ENCODE peak calls at places on chromosomes 3 and 15, in eight cellular contexts. E is B cell; Y is M059J; D is ELR; G is effector CD4-positive, alpha-beta T cell; Q is posterior cingulate gyrus; B is AG10803; X is fibroblast of the aortic adventitia. N is an unnamed sample.

GRCh38 chr3:129530331-129530761 is 1.9 kb downstream of the RHO start:
- DNase-seq in G (no peak), Q (no peak), E (no peak), D (peak), X (peak), Y (peak), B (peak), N (no peak)

GRCh38 chr3:187274977-187275338 is 16.6 kb downstream of the MASP1 start:
- DNase-seq in D (peak), X (no peak), G (no peak), B (no peak), Y (peak), Q (no peak), E (no peak), N (no peak)

GRCh38 chr15:37035349-37035748 is 65.0 kb downstream of the MEIS2 start:
- DNase-seq in E (no peak), G (no peak), X (no peak), Y (peak), B (peak), D (peak), Q (no peak), N (no peak)

GRCh38 chr3:151226088-151226563 is 23.1 kb upstream of the GPR171 start:
- DNase-seq in E (no peak), B (peak), Y (peak), D (peak), G (no peak), Q (no peak), X (peak), N (no peak)

GRCh38 chr15:85950101-85950500 is 129.6 kb upstream of the AGBL1 start:
- DNase-seq in X (no peak), Y (no peak), B (no peak), G (no peak), E (no peak), D (no peak), Q (no peak), N (no peak)

GRCh38 chr3:13013994-13014754 is 59.1 kb downstream of the IQSEC1 start:
- DNase-seq in X (no peak), G (no peak), Y (no peak), D (no peak), B (no peak), E (no peak), Q (peak), N (no peak)

GRCh38 chr3:69115731-69116130 is 6.7 kb downstream of the LMOD3 start:
- DNase-seq in B (peak), G (no peak), D (peak), X (peak), Y (peak), Q (no peak), E (no peak), N (no peak)

GRCh38 chr3:128993461-128994172 is at the start of gene CFAP92:
- DNase-seq in G (peak), Q (peak), B (peak), D (peak), X (peak), Y (peak), E (peak), N (peak)

GRCh38 chr3:55678521-55679216 is 191.6 kb upstream of the WNT5A start:
- DNase-seq in B (no peak), Q (no peak), D (no peak), E (no peak), G (no peak), Y (no peak), X (no peak), N (no peak)

GRCh38 chr3:186849392-186849975 is 7.0 kb downstream of the ADIPOQ start:
- DNase-seq in B (no peak), Y (peak), Q (no peak), X (peak), G (no peak), D (peak), E (peak), N (peak)

GRCh38 chr3:15685927-15686326 is 84.4 kb downstream of the BTD start:
- DNase-seq in Q (no peak), E (no peak), Y (no peak), B (no peak), X (no peak), G (no peak), D (no peak), N (no peak)

GRCh38 chr15:72319360-72319984 is 485 bp downstream of the CELF6 start:
- DNase-seq in X (peak), Y (peak), G (peak), Q (peak), E (no peak), B (peak), D (peak), N (peak)

GRCh38 chr15:101615986-101616848 is 36.0 kb downstream of the TM2D3 start:
- DNase-seq in D (peak), B (peak), E (no peak), Y (peak), X (peak), G (no peak), Q (no peak), N (no peak)

GRCh38 chr15:95024388-95024787 is 793.0 kb downstream of the MCTP2 start:
- DNase-seq in X (peak), Y (peak), E (no peak), B (peak), Q (no peak), D (peak), G (no peak), N (no peak)

GRCh38 chr3:129919806-129920205 is 26.3 kb upstream of the TMCC1 start:
- DNase-seq in G (no peak), B (no peak), Y (no peak), X (no peak), E (no peak), D (no peak), Q (no peak), N (no peak)

GRCh38 chr3:114144909-114145688 is 33.8 kb downstream of the DRD3 start:
- DNase-seq in E (no peak), Q (peak), X (peak), G (no peak), B (peak), D (peak), Y (peak), N (no peak)

GRCh38 chr15:100263721-100264455 is 77.9 kb downstream of the ADAMTS17 start:
- DNase-seq in X (no peak), Q (no peak), E (no peak), B (no peak), D (no peak), Y (no peak), G (no peak), N (no peak)

GRCh38 chr3:172542089-172542488 is 18.9 kb upstream of the TNFSF10 start:
- DNase-seq in D (no peak), Q (no peak), Y (no peak), G (no peak), B (no peak), X (no peak), E (no peak), N (no peak)

GRCh38 chr15:77964193-77964592 is 113.3 kb downstream of the TBC1D2B start:
- DNase-seq in G (no peak), E (no peak), Q (no peak), D (no peak), X (no peak), B (no peak), Y (no peak), N (no peak)

GRCh38 chr3:36969540-36970432 is 23.1 kb downstream of the EPM2AIP1 start:
- DNase-seq in Q (no peak), X (peak), Y (peak), B (peak), E (peak), D (peak), G (peak), N (no peak)

GRCh38 chr3:132265488-132265887 is 51.7 kb upstream of the ACP3 start:
- DNase-seq in Y (no peak), X (no peak), B (no peak), E (no peak), G (no peak), Q (no peak), D (no peak), N (no peak)

GRCh38 chr3:33372218-33373081 is 67.8 kb downstream of the UBP1 start:
- DNase-seq in G (peak), E (peak), Y (peak), B (peak), Q (no peak), D (peak), X (peak), N (peak)

GRCh38 chr15:72961326-72961725 is 90.9 kb upstream of the NEO1 start:
- DNase-seq in E (no peak), Y (no peak), B (no peak), Q (no peak), X (no peak), G (no peak), D (no peak), N (no peak)

GRCh38 chr3:56424357-56424756 is 43.9 kb downstream of the ERC2 start:
- DNase-seq in X (no peak), B (no peak), Q (no peak), E (no peak), G (no peak), Y (no peak), D (no peak), N (no peak)

GRCh38 chr3:189118896-189119295 is 52.9 kb upstream of the TPRG1 start:
- DNase-seq in G (no peak), Q (no peak), X (no peak), D (no peak), B (no peak), E (no peak), Y (no peak), N (no peak)

GRCh38 chr3:26102376-26103110 is 312.7 kb downstream of the OXSM start:
- DNase-seq in B (no peak), X (no peak), G (no peak), E (no peak), D (no peak), Q (no peak), Y (no peak), N (no peak)

GRCh38 chr3:192553707-192554106 is 173.6 kb downstream of the FGF12 start:
- DNase-seq in X (no peak), Q (no peak), Y (no peak), B (no peak), E (no peak), D (no peak), G (no peak), N (no peak)

GRCh38 chr3:140384028-140384771 is 293.7 kb upstream of the TRIM42 start:
- DNase-seq in Q (no peak), Y (peak), B (no peak), D (no peak), G (no peak), E (no peak), X (no peak), N (no peak)

GRCh38 chr3:178947738-178948137 is 123.9 kb downstream of the ZMAT3 start:
- DNase-seq in G (no peak), D (no peak), X (no peak), Y (no peak), B (no peak), Q (no peak), E (no peak), N (no peak)

GRCh38 chr15:36075333-36075732 is 504.1 kb upstream of the CDIN1 start:
- DNase-seq in B (peak), Y (no peak), X (peak), Q (no peak), D (no peak), E (no peak), G (no peak), N (no peak)

N was measured in immature natural killer cell.